ENCODE peak calls at places on chromosomes 3 and 15, in seven cellular contexts. Z is NCI-H345; F is HuH-7; D is upper lobe of right lung; T is stimulated activated naive B cell treated with anti-CD40 and anti-IgM and Interleukin-4, amounts not matched to agents 10 μg/mL and 1 μg/mL and 100 μg/mL, for 72 hours; V is MV-4-11; J is uterus. B is an unnamed sample.

GRCh38 chr15:100836501-100836900 is 43.1 kb upstream of the ALDH1A3 start:
- DNase-seq in Z (no peak), F (no peak), D (no peak), T (no peak), V (no peak), J (no peak), B (no peak)

GRCh38 chr15:100653608-100654007 is 51.2 kb downstream of the ASB7 start:
- DNase-seq in Z (no peak), F (no peak), D (no peak), T (no peak), V (no peak), J (no peak), B (no peak)

GRCh38 chr3:70040386-70040785 is 40.9 kb downstream of the SAMMSON start:
- DNase-seq in Z (no peak), F (no peak), D (no peak), T (no peak), V (no peak), J (no peak), B (no peak)

GRCh38 chr15:34810455-34811146 is 15.3 kb upstream of the ACTC1 start:
- DNase-seq in Z (no peak), F (no peak), D (no peak), T (no peak), V (no peak), J (no peak), B (no peak)

GRCh38 chr15:74798388-74799254 is 14.0 kb upstream of the LMAN1L start:
- DNase-seq in Z (no peak), F (no peak), D (no peak), T (no peak), V (no peak), J (no peak), B (no peak)

GRCh38 chr15:60695713-60696522 is 217.0 kb upstream of the ICE2 start:
- DNase-seq in Z (no peak), F (no peak), D (no peak), T (peak; percentile 2), V (no peak), J (no peak), B (no peak)

GRCh38 chr15:43911235-43911661 is 84.4 kb downstream of the WDR76 start:
- DNase-seq in Z (no peak), F (no peak), D (no peak), T (no peak), V (peak; percentile 65), J (no peak), B (no peak)

GRCh38 chr3:71372369-71372768 is 211.2 kb downstream of the FOXP1 start:
- DNase-seq in Z (no peak), F (peak; percentile 11), D (no peak), T (no peak), V (no peak), J (no peak), B (no peak)

GRCh38 chr15:34436126-34436955 is 1.3 kb downstream of the GOLGA8A start:
- DNase-seq in Z (no peak), F (no peak), D (no peak), T (peak; percentile 11), V (no peak), J (no peak), B (no peak)

GRCh38 chr3:187878776-187879524 is 133.7 kb upstream of the BCL6 start:
- DNase-seq in Z (no peak), F (no peak), D (no peak), T (no peak), V (peak; percentile 77), J (no peak), B (no peak)

GRCh38 chr15:34318277-34319079 is 19.1 kb downstream of the SLC12A6 start:
- DNase-seq in Z (peak; percentile 63), F (peak; percentile 30), D (no peak), T (no peak), V (no peak), J (peak; percentile 41), B (peak; percentile 21)

GRCh38 chr15:62297933-62298332 is 132.8 kb upstream of the C2CD4B start:
- DNase-seq in Z (no peak), F (no peak), D (no peak), T (no peak), V (no peak), J (no peak), B (no peak)

GRCh38 chr15:41957021-41957897 is 15.1 kb downstream of the EHD4 start:
- DNase-seq in Z (no peak), F (no peak), D (no peak), T (no peak), V (no peak), J (no peak), B (no peak)

GRCh38 chr15:63892794-63893441 is 59.2 kb upstream of the HERC1 start:
- DNase-seq in Z (no peak), F (no peak), D (peak; percentile 66), T (peak; percentile 57), V (peak; percentile 99), J (no peak), B (no peak)

GRCh38 chr15:34663101-34663500 is 79.7 kb upstream of the GOLGA8B start:
- DNase-seq in Z (no peak), F (no peak), D (no peak), T (no peak), V (no peak), J (no peak), B (no peak)

GRCh38 chr15:68372291-68372811 is 59.6 kb downstream of the ITGA11 start:
- DNase-seq in Z (no peak), F (peak; percentile 51), D (no peak), T (no peak), V (peak; percentile 25), J (peak; percentile 20), B (no peak)